ENCODE peak calls at places on chromosomes 5 and 9, in four cellular contexts. One of them, this sample, is unnamed.

GRCh38 chr5:96370981-96371380 is 62.1 kb downstream of the PCSK1 start:
- DNase-seq in memory B cell: no peak
- DNase-seq in iPS-NIHi11: no peak
- DNase-seq in NCI-H2081: peak
- DNase-seq in this sample: no peak

GRCh38 chr9:136840877-136841645 is 1.2 kb upstream of the AJM1 start:
- DNase-seq in memory B cell: no peak
- DNase-seq in iPS-NIHi11: no peak
- DNase-seq in NCI-H2081: peak
- DNase-seq in this sample: peak

GRCh38 chr5:10536511-10536910 is 27.4 kb upstream of the ANKRD33B start:
- DNase-seq in memory B cell: no peak
- DNase-seq in iPS-NIHi11: no peak
- DNase-seq in NCI-H2081: no peak
- DNase-seq in this sample: peak

GRCh38 chr9:37511006-37511714 is 25.4 kb downstream of the POLR1E start:
- DNase-seq in memory B cell: no peak
- DNase-seq in iPS-NIHi11: peak
- DNase-seq in NCI-H2081: no peak
- DNase-seq in this sample: no peak

GRCh38 chr5:98499892-98500291 is 273.6 kb upstream of the RGMB start:
- DNase-seq in memory B cell: no peak
- DNase-seq in iPS-NIHi11: no peak
- DNase-seq in NCI-H2081: no peak
- DNase-seq in this sample: no peak

GRCh38 chr5:147507480-147508126 is 2.3 kb downstream of the DPYSL3 start:
- DNase-seq in memory B cell: no peak
- DNase-seq in iPS-NIHi11: no peak
- DNase-seq in NCI-H2081: peak
- DNase-seq in this sample: no peak

GRCh38 chr5:178677429-178677828 is 50.6 kb upstream of the CLK4 start:
- DNase-seq in memory B cell: no peak
- DNase-seq in iPS-NIHi11: no peak
- DNase-seq in NCI-H2081: no peak
- DNase-seq in this sample: no peak

GRCh38 chr5:67190856-67191255 is 5.7 kb downstream of the CD180 start:
- DNase-seq in memory B cell: no peak
- DNase-seq in iPS-NIHi11: peak
- DNase-seq in NCI-H2081: no peak
- DNase-seq in this sample: no peak

GRCh38 chr5:134818776-134819175 is 27.0 kb upstream of the C5orf24 start:
- DNase-seq in memory B cell: no peak
- DNase-seq in iPS-NIHi11: no peak
- DNase-seq in NCI-H2081: no peak
- DNase-seq in this sample: no peak

GRCh38 chr9:88433583-88434240 is 45.5 kb downstream of the SPIN1 start:
- DNase-seq in memory B cell: no peak
- DNase-seq in iPS-NIHi11: no peak
- DNase-seq in NCI-H2081: no peak
- DNase-seq in this sample: no peak

GRCh38 chr5:160938532-160938931 is 86.5 kb upstream of the ATP10B start:
- DNase-seq in memory B cell: no peak
- DNase-seq in iPS-NIHi11: peak
- DNase-seq in NCI-H2081: peak
- DNase-seq in this sample: no peak

GRCh38 chr9:79637180-79637925 is 65.6 kb downstream of the TLE4 start:
- DNase-seq in memory B cell: no peak
- DNase-seq in iPS-NIHi11: no peak
- DNase-seq in NCI-H2081: no peak
- DNase-seq in this sample: no peak

GRCh38 chr5:153623906-153624765 is 133.7 kb downstream of the GRIA1 start:
- DNase-seq in memory B cell: no peak
- DNase-seq in iPS-NIHi11: no peak
- DNase-seq in NCI-H2081: no peak
- DNase-seq in this sample: no peak

GRCh38 chr5:136891601-136892000 is 526.3 kb upstream of the TRPC7 start:
- DNase-seq in memory B cell: no peak
- DNase-seq in iPS-NIHi11: peak
- DNase-seq in NCI-H2081: no peak
- DNase-seq in this sample: no peak

GRCh38 chr5:159552751-159553150 is 222.5 kb upstream of the IL12B start:
- DNase-seq in memory B cell: no peak
- DNase-seq in iPS-NIHi11: no peak
- DNase-seq in NCI-H2081: no peak
- DNase-seq in this sample: no peak

GRCh38 chr9:133738039-133738805 is at the start of gene SARDH:
- DNase-seq in memory B cell: peak
- DNase-seq in iPS-NIHi11: peak
- DNase-seq in NCI-H2081: no peak
- DNase-seq in this sample: no peak

GRCh38 chr5:9447691-9448090 is 98.2 kb downstream of the SEMA5A start:
- DNase-seq in memory B cell: no peak
- DNase-seq in iPS-NIHi11: no peak
- DNase-seq in NCI-H2081: no peak
- DNase-seq in this sample: no peak

GRCh38 chr9:87062706-87063105 is 115.4 kb upstream of the GAS1 start:
- DNase-seq in memory B cell: no peak
- DNase-seq in iPS-NIHi11: no peak
- DNase-seq in NCI-H2081: no peak
- DNase-seq in this sample: no peak

GRCh38 chr5:106311230-106311629 is 1359.5 kb downstream of the EFNA5 start:
- DNase-seq in memory B cell: no peak
- DNase-seq in iPS-NIHi11: no peak
- DNase-seq in NCI-H2081: no peak
- DNase-seq in this sample: no peak

GRCh38 chr5:72608922-72609321 is 101.7 kb upstream of the ZNF366 start:
- DNase-seq in memory B cell: no peak
- DNase-seq in iPS-NIHi11: no peak
- DNase-seq in NCI-H2081: no peak
- DNase-seq in this sample: no peak